ENCODE peak calls at places on chromosomes 12 and 14, in eight cellular contexts. J is esophagus squamous epithelium, Z is heart left ventricle, H is Peyer's patch, E is suprapubic skin, V is uterus, P is spleen, B is body of pancreas. F is an unnamed sample.

GRCh38 chr12:116385486-116386217 is 108.2 kb upstream of the MED13L start:
- DNase-seq in J (no peak), Z (no peak), H (no peak), E (no peak), V (no peak), P (no peak), B (no peak), F (no peak)

GRCh38 chr12:79689477-79690155 is 1.1 kb downstream of the PAWR start:
- DNase-seq in J (no peak), Z (peak), H (peak), E (peak), V (peak), P (peak), B (peak), F (peak)

GRCh38 chr12:102903318-102904007 is 13.6 kb downstream of the PAH start:
- DNase-seq in J (no peak), Z (no peak), H (no peak), E (no peak), V (no peak), P (no peak), B (no peak), F (no peak)

GRCh38 chr12:126362964-126363363 is 1297.7 kb downstream of the AACS start:
- DNase-seq in J (no peak), Z (no peak), H (no peak), E (no peak), V (no peak), P (no peak), B (no peak), F (no peak)

GRCh38 chr12:45939759-45940158 is 50.6 kb downstream of the SCAF11 start:
- DNase-seq in J (no peak), Z (no peak), H (no peak), E (no peak), V (no peak), P (no peak), B (no peak), F (no peak)

GRCh38 chr14:76083796-76084195 is 67.9 kb upstream of the GPATCH2L start:
- DNase-seq in J (no peak), Z (no peak), H (no peak), E (no peak), V (no peak), P (no peak), B (no peak), F (no peak)

GRCh38 chr14:23071244-23071974 is 14.1 kb upstream of the CDH24 start:
- DNase-seq in J (no peak), Z (peak), H (peak), E (peak), V (peak), P (peak), B (peak), F (peak)

GRCh38 chr14:86003998-86004397 is 474.1 kb downstream of the FLRT2 start:
- DNase-seq in J (no peak), Z (no peak), H (no peak), E (no peak), V (no peak), P (no peak), B (no peak), F (no peak)

GRCh38 chr14:77306406-77307098 is 14.1 kb downstream of the POMT2 start:
- DNase-seq in J (no peak), Z (no peak), H (no peak), E (no peak), V (no peak), P (no peak), B (no peak), F (no peak)

GRCh38 chr12:27936196-27936595 is 36.3 kb downstream of the PTHLH start:
- DNase-seq in J (no peak), Z (no peak), H (no peak), E (no peak), V (no peak), P (no peak), B (no peak), F (no peak)

GRCh38 chr12:117100251-117100650 is 1.0 kb upstream of the TESC start:
- DNase-seq in J (no peak), Z (no peak), H (peak), E (no peak), V (no peak), P (no peak), B (no peak), F (no peak)

GRCh38 chr14:85533821-85534271 is 3.9 kb downstream of the FLRT2 start:
- DNase-seq in J (no peak), Z (peak), H (no peak), E (no peak), V (peak), P (no peak), B (peak), F (peak)

GRCh38 chr14:37595809-37596595 is 573 bp downstream of the TTC6 start:
- DNase-seq in J (no peak), Z (no peak), H (peak), E (no peak), V (no peak), P (no peak), B (peak), F (no peak)

GRCh38 chr12:41967668-41968649 is 176.7 kb downstream of the GXYLT1 start:
- DNase-seq in J (no peak), Z (no peak), H (no peak), E (no peak), V (no peak), P (no peak), B (no peak), F (no peak)
- H3K4me3 ChIP-seq in J (no peak), Z (no peak), H (no peak), E (no peak), V (no peak), P (no peak), B (no peak), F (no peak)

GRCh38 chr14:52693532-52693931 is 1.8 kb downstream of the ERO1A start:
- DNase-seq in J (no peak), Z (no peak), H (no peak), E (no peak), V (no peak), P (no peak), B (no peak), F (no peak)

GRCh38 chr14:52692248-52692962 is 3.0 kb downstream of the ERO1A start:
- DNase-seq in J (no peak), Z (no peak), H (no peak), E (no peak), V (peak), P (no peak), B (no peak), F (no peak)

GRCh38 chr14:52695481-52696091 is at the start of gene ERO1A:
- DNase-seq in J (peak), Z (peak), H (peak), E (peak), V (peak), P (peak), B (peak), F (peak)

GRCh38 chr14:52693004-52693403 is 2.4 kb downstream of the ERO1A start:
- DNase-seq in J (no peak), Z (no peak), H (no peak), E (no peak), V (no peak), P (no peak), B (no peak), F (no peak)

DNA sequence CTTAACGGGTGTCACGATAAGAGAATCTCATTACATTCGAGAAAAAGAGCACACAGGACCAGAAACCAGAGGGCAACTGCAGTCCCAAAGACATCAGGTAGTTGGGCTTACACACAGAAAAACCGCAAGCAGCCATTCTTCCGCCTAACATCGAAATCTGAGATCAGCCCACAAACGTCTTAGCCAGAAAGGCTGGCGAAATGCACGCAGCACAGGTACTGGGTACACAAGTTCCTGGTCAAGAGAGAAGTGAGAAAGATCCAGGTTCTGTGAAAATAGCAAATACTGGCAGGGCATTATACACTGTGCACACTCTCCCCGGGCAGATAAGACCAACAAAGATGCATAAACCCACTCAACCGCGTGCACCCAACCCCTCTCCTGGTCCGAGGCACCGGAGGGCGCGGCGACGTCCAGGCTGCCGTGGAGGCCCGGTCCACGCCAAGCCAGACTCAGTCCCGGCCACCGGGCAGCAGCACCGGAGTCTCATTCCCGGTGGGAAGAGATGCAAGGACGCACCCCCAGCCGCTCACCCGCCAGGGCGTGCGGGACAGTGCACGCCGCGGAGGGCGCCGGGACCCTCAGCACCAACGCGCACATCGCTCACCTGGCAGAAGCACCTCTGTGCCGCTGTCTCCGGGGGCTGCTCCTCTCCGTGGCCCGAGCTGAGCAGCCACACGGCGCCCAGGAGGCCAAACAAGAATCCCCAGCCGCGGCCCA is 437 bp downstream of the ERO1A start:
- DNase-seq in J (peak), Z (peak), H (no peak), E (no peak), V (peak), P (no peak), B (peak), F (no peak)
- TF ChIP-seq POLR2A in J (no peak), Z (no peak), H (no peak), E (no peak), V (no peak), P (no peak), B (no peak), F (no peak)

DNA sequence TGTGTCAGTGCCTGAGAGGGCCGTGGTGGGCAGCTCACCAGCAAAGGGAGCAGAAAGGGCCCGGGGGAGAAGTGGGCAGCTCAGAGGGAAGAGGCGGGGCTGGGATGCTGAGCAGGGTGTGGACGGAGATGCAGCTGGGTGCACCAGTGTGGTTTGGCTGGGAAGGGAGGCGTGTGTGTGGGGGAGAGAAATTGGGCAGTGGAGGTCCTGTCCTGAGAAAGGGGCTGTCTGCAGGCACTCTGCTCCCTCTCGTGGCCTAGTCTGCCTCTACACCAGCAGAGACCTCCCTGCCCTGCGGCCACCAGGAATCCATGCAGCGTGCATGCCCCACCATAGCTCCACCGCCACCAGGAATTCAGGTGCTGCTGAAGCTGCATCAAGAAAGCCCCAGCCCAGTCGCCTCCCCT is 6.4 kb downstream of the TMEM121 start:
- DNase-seq in J (no peak), Z (no peak), H (no peak), E (peak), V (no peak), P (peak), B (no peak), F (no peak)
- H3K4me3 ChIP-seq in J (no peak), Z (no peak), H (no peak), E (no peak), V (no peak), P (no peak), B (no peak), F (no peak)

GRCh38 chr14:63641473-63642228 is at the start of gene WDR89:
- DNase-seq in J (peak), Z (peak), H (peak), E (peak), V (peak), P (peak), B (peak), F (peak)
- TF ChIP-seq POLR2A in J (no peak), Z (peak), H (peak), E (peak), V (peak), P (no peak), B (peak), F (no peak)

GRCh38 chr12:109706747-109707469 is 6.7 kb upstream of the FAM222A start:
- DNase-seq in J (no peak), Z (no peak), H (no peak), E (no peak), V (no peak), P (no peak), B (peak), F (no peak)
- H3K4me3 ChIP-seq in J (no peak), Z (no peak), H (no peak), E (no peak), V (no peak), P (no peak), B (no peak), F (no peak)

GRCh38 chr14:40336846-40337245 is 904.6 kb upstream of the FBXO33 start:
- DNase-seq in J (no peak), Z (no peak), H (no peak), E (no peak), V (no peak), P (no peak), B (no peak), F (no peak)

GRCh38 chr14:40346275-40346674 is 914.0 kb upstream of the FBXO33 start:
- DNase-seq in J (no peak), Z (no peak), H (no peak), E (no peak), V (no peak), P (no peak), B (no peak), F (no peak)

GRCh38 chr14:40340708-40341107 is 908.5 kb upstream of the FBXO33 start:
- DNase-seq in J (no peak), Z (no peak), H (no peak), E (no peak), V (no peak), P (no peak), B (no peak), F (no peak)
- TF ChIP-seq POLR2A in J (no peak), Z (no peak), H (no peak), E (no peak), V (no peak), P (no peak), B (no peak), F (no peak)

DNA sequence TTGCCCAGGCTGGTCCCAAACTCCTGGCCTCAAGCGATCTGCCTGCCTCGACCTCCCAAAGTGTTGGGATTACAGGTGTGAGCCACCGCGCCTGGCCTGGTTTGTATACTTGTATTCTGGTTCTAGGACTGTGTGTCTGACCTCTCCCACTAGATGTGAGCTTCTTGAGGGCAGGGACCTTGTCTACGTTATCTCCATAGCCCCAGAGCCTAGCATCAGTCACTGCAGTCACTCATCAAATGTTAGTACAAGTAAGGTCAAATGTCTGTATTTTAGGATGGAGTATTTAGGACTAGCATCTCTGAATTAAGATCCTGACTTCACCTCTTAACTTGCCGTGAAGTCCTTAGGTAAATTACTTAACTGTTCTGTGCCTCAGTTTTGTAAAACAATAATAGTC is 2.9 kb downstream of the RILPL2 start:
- DNase-seq in J (no peak), Z (no peak), H (no peak), E (no peak), V (no peak), P (no peak), B (no peak), F (no peak)
- H3K4me3 ChIP-seq in J (no peak), Z (no peak), H (peak), E (peak), V (no peak), P (peak), B (no peak), F (no peak)

GRCh38 chr12:131511803-131512564 is 198.9 kb upstream of the SFSWAP start:
- DNase-seq in J (no peak), Z (no peak), H (no peak), E (no peak), V (no peak), P (no peak), B (no peak), F (no peak)

GRCh38 chr12:131510431-131510830 is 200.5 kb upstream of the SFSWAP start:
- DNase-seq in J (no peak), Z (no peak), H (no peak), E (no peak), V (no peak), P (no peak), B (no peak), F (peak)

GRCh38 chr12:131509706-131510105 is 201.2 kb upstream of the SFSWAP start:
- DNase-seq in J (no peak), Z (no peak), H (no peak), E (no peak), V (no peak), P (no peak), B (no peak), F (no peak)

GRCh38 chr12:131513606-131514005 is 197.3 kb upstream of the SFSWAP start:
- DNase-seq in J (no peak), Z (no peak), H (no peak), E (no peak), V (no peak), P (no peak), B (no peak), F (no peak)

DNA sequence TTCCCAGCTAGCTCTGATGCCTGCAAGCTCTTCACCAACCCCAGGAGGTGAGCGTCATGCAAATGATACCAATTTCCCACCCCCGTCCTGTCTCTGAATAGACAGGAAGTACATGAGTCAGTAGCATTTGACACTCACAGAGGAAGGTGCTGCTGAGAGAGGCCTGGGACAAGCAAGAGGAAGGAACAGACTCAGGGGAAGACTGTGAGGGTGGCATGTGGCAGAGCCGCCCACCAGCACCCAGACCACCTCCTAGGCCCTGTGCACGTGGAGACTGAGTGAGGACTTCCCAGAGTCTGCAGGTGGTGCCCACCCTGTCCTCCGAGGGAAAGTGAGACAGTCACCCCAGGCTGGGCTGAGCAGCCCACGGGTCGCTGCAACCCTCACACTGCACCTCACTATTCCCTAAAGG is 199.5 kb upstream of the SFSWAP start:
- DNase-seq in J (no peak), Z (no peak), H (no peak), E (no peak), V (no peak), P (no peak), B (no peak), F (peak)
- TF ChIP-seq POLR2A in J (no peak), Z (no peak), H (no peak), E (no peak), V (no peak), P (no peak), B (no peak), F (no peak)

DNA sequence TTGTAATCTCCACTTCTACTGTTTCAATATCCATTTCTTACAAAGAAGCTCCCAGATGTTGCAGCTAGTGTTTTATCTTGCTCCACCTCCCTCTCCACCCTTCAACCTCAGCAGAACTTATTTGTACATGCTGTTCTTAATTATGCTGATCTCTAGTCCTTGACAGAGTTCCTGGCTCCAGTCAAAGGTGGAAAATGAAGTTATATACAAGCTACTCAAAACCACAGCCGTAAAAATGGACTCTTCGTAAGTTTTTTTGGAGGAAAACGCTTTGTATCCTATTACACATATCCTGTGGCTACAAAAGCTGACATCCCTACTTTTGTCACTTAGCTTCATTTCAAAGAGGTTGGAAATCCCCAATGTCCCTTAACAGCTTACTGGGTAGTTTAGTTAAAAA is 1.3 kb downstream of the CLEC1A start:
- DNase-seq in J (no peak), Z (no peak), H (no peak), E (no peak), V (no peak), P (no peak), B (no peak), F (no peak)
- H3K4me3 ChIP-seq in J (no peak), Z (no peak), H (no peak), E (peak), V (no peak), P (no peak), B (no peak), F (no peak)